ENCODE peak calls at places on chromosomes 1 and 21, in six cellular contexts. X is NB4, J is kidney tubule cell, C is ELF-1, D is lower lobe of right lung, F is iPS DF 19.7. T is an unnamed sample.

GRCh38 chr1:65955071-65955470 is 162.4 kb downstream of the PDE4B start:
- DNase-seq in F (no peak), D (no peak), C (no peak), X (no peak), J (no peak), T (peak)

GRCh38 chr1:60367522-60367921 is 294.0 kb upstream of the C1orf87 start:
- DNase-seq in D (no peak), J (no peak), F (no peak), C (peak), X (no peak), T (no peak)

GRCh38 chr1:219792337-219793021 is 135.9 kb downstream of the SLC30A10 start:
- DNase-seq in J (peak), C (no peak), X (no peak), F (no peak), D (no peak), T (peak)

GRCh38 chr1:98749152-98749756 is 87.7 kb downstream of the SNX7 start:
- DNase-seq in D (no peak), X (peak), J (peak), F (no peak), C (no peak), T (peak)

GRCh38 chr1:81505831-81506230 is 294.9 kb upstream of the ADGRL2 start:
- DNase-seq in X (no peak), C (no peak), F (no peak), J (no peak), D (no peak), T (no peak)

GRCh38 chr21:33115586-33116541 is 45.9 kb downstream of the OLIG1 start:
- DNase-seq in C (no peak), J (no peak), X (no peak), F (no peak), D (no peak), T (no peak)

GRCh38 chr1:177825276-177825903 is 144.5 kb downstream of the SEC16B start:
- DNase-seq in J (no peak), F (no peak), X (no peak), C (no peak), D (no peak), T (no peak)

GRCh38 chr1:151199860-151200581 is 1.7 kb downstream of the PIP5K1A start:
- DNase-seq in X (peak), C (no peak), J (peak), F (no peak), D (no peak), T (peak)

GRCh38 chr1:159010398-159010797 is 691 bp downstream of the IFI16 start:
- DNase-seq in D (no peak), X (no peak), F (no peak), J (no peak), C (no peak), T (no peak)

GRCh38 chr1:16967095-16967567 is 13.3 kb downstream of the MFAP2 start:
- DNase-seq in C (no peak), D (no peak), J (no peak), F (no peak), X (no peak), T (no peak)

GRCh38 chr1:208179303-208179702 is 64.9 kb downstream of the PLXNA2 start:
- DNase-seq in D (peak), C (no peak), J (peak), X (no peak), F (no peak), T (peak)

GRCh38 chr1:170634293-170634692 is 29.6 kb upstream of the PRRX1 start:
- DNase-seq in X (no peak), F (no peak), C (no peak), J (no peak), D (no peak), T (no peak)

GRCh38 chr1:173164686-173165085 is 42.4 kb downstream of the TNFSF4 start:
- DNase-seq in X (no peak), C (peak), F (peak), J (peak), D (no peak), T (no peak)

GRCh38 chr21:41359289-41359688 is 2.5 kb upstream of the MX2 start:
- DNase-seq in X (no peak), C (peak), F (no peak), D (no peak), J (no peak), T (no peak)

GRCh38 chr1:236524142-236524891 is 535 bp downstream of the LGALS8 start:
- DNase-seq in J (peak), F (peak), X (peak), D (peak), C (peak), T (peak)

GRCh38 chr1:247401310-247402098 is 14.5 kb upstream of the NLRP3 start:
- DNase-seq in D (no peak), F (no peak), X (peak), C (no peak), J (no peak), T (peak)

GRCh38 chr1:175635092-175635491 is 108.3 kb downstream of the TNR start:
- DNase-seq in D (no peak), J (no peak), C (no peak), X (no peak), F (no peak), T (no peak)

GRCh38 chr1:178183796-178184195 is 89.9 kb downstream of the RASAL2 start:
- DNase-seq in F (no peak), X (no peak), D (no peak), C (no peak), J (no peak), T (no peak)

GRCh38 chr1:10399487-10399917 is 638 bp downstream of the PGD start:
- DNase-seq in C (no peak), X (no peak), J (no peak), F (no peak), D (peak), T (peak)

GRCh38 chr1:87806377-87807094 is 477.9 kb downstream of the LMO4 start:
- DNase-seq in J (no peak), C (peak), F (no peak), D (no peak), X (no peak), T (no peak)

GRCh38 chr1:30754684-30755171 is 2.8 kb downstream of the LAPTM5 start:
- DNase-seq in D (no peak), J (no peak), C (no peak), F (no peak), X (peak), T (no peak)

GRCh38 chr1:117754061-117754969 is 148.5 kb downstream of the TENT5C start:
- DNase-seq in J (peak), D (no peak), C (peak), F (peak), X (peak), T (peak)

GRCh38 chr21:14864211-14865021 is 200.4 kb downstream of the NRIP1 start:
- DNase-seq in J (peak), F (peak), D (peak), X (peak), C (peak), T (peak)

GRCh38 chr1:181099152-181100014 is 10.9 kb downstream of the IER5 start:
- DNase-seq in J (no peak), D (no peak), X (no peak), F (no peak), C (no peak), T (no peak)

GRCh38 chr1:242670019-242670418 is 145.5 kb upstream of the PLD5 start:
- DNase-seq in X (no peak), D (no peak), C (no peak), J (no peak), F (no peak), T (no peak)

GRCh38 chr1:38465463-38465862 is 394.1 kb downstream of the RRAGC start:
- DNase-seq in C (no peak), F (no peak), J (no peak), D (no peak), X (no peak), T (no peak)

GRCh38 chr1:183291802-183292515 is 105.9 kb downstream of the LAMC2 start:
- DNase-seq in C (peak), F (no peak), J (peak), X (no peak), D (no peak), T (no peak)

GRCh38 chr21:41777934-41778815 is 11.3 kb upstream of the RIPK4 start:
- DNase-seq in C (peak), D (peak), F (peak), X (peak), J (peak), T (peak)

GRCh38 chr1:36095760-36096405 is 7.2 kb downstream of the ADPRS start:
- DNase-seq in F (no peak), J (no peak), X (peak), C (no peak), D (peak), T (no peak)

GRCh38 chr1:155019377-155020245 is 14.0 kb downstream of the DCST2 start:
- DNase-seq in D (no peak), J (no peak), C (no peak), X (no peak), F (no peak), T (no peak)

GRCh38 chr1:171257207-171258052 is 9.1 kb downstream of the FMO1 start:
- DNase-seq in F (no peak), D (no peak), X (no peak), C (no peak), J (peak), T (peak)

GRCh38 chr1:119779869-119780356 is 11.2 kb upstream of the HMGCS2 start:
- DNase-seq in F (no peak), C (peak), X (no peak), D (no peak), J (peak), T (no peak)